ENCODE peak calls at places on chromosomes 11 and 22, in nine cellular contexts. F is Peyer's patch, T is vagina, B is ovary, A is prostate gland, H is A549, V is heart left ventricle, G is IMR-90, R is stomach. Y is an unnamed sample.

GRCh38 chr11:95575517-95575916 is 214.1 kb downstream of the FAM76B start:
- DNase-seq in H (no peak), R (no peak), G (no peak), V (no peak), A (no peak), T (no peak), B (no peak), F (no peak), Y (no peak)

GRCh38 chr11:132318421-132319157 is 948.2 kb downstream of the NTM start:
- DNase-seq in R (no peak), T (no peak), A (no peak), F (no peak), G (peak; percentile 76), V (no peak), B (no peak), H (no peak), Y (no peak)

GRCh38 chr11:44066732-44067131 is 662 bp downstream of the ACCS start:
- DNase-seq in H (no peak), F (peak; percentile 53), G (peak; percentile 69), T (peak; percentile 84), R (no peak), B (peak; percentile 36), V (no peak), A (peak; percentile 9), Y (peak; percentile 5)

GRCh38 chr11:82676483-82677094 is 57.1 kb downstream of the FAM181B start:
- DNase-seq in A (no peak), V (no peak), R (no peak), T (no peak), H (no peak), B (no peak), F (no peak), G (no peak), Y (no peak)

GRCh38 chr22:21775061-21775460 is 39.5 kb upstream of the YPEL1 start:
- DNase-seq in T (no peak), R (no peak), F (no peak), B (no peak), A (no peak), G (peak; percentile 61), V (no peak), H (no peak), Y (no peak)

GRCh38 chr11:70788247-70789022 is 390.1 kb downstream of the CTTN start:
- DNase-seq in V (no peak), T (no peak), G (peak; percentile 89), R (no peak), F (peak; percentile 41), A (no peak), H (peak; percentile 93), B (no peak), Y (no peak)

GRCh38 chr11:95505927-95506426 is 275.0 kb upstream of the SESN3 start:
- DNase-seq in H (no peak), F (no peak), A (no peak), V (no peak), T (no peak), B (no peak), G (peak; percentile 52), R (no peak), Y (no peak)

GRCh38 chr22:47515384-47516125 is 753.1 kb downstream of the TBC1D22A start:
- DNase-seq in F (no peak), B (no peak), A (no peak), H (no peak), R (no peak), T (no peak), V (no peak), G (no peak), Y (no peak)

GRCh38 chr11:116506446-116506845 is 266.3 kb downstream of the BUD13 start:
- DNase-seq in G (no peak), V (no peak), T (peak; percentile 49), B (no peak), A (no peak), R (no peak), H (no peak), F (no peak), Y (no peak)

GRCh38 chr22:30809086-30809485 is 114.4 kb downstream of the OSBP2 start:
- DNase-seq in H (no peak), A (no peak), F (no peak), V (no peak), T (no peak), R (no peak), B (no peak), G (peak; percentile 70), Y (no peak)

GRCh38 chr22:26550498-26551033 is 38.3 kb upstream of the TFIP11 start:
- DNase-seq in F (no peak), V (peak; percentile 69), B (no peak), R (no peak), A (no peak), G (peak; percentile 98), T (no peak), H (no peak), Y (peak; percentile 95)

GRCh38 chr11:75498556-75499255 is 27.0 kb downstream of the GDPD5 start:
- DNase-seq in B (no peak), F (no peak), G (peak; percentile 30), T (no peak), V (no peak), R (no peak), H (no peak), A (no peak), Y (no peak)

GRCh38 chr11:57484141-57484710 is 23.9 kb downstream of the RTN4RL2 start:
- DNase-seq in V (no peak), G (no peak), R (no peak), T (no peak), H (no peak), A (no peak), B (no peak), F (no peak), Y (no peak)

GRCh38 chr11:67354314-67355022 is 1.1 kb upstream of the POLD4 start:
- DNase-seq in F (peak; percentile 86), R (peak; percentile 68), V (peak; percentile 69), A (no peak), B (peak; percentile 75), H (peak; percentile 96), G (peak; percentile 98), T (peak; percentile 98), Y (peak; percentile 26)

GRCh38 chr11:122309262-122309925 is 193.4 kb upstream of the BLID start:
- DNase-seq in A (no peak), R (no peak), B (no peak), F (no peak), T (no peak), G (no peak), V (peak; percentile 35), H (no peak), Y (no peak)

GRCh38 chr11:74474316-74474715 is 7.0 kb upstream of the KCNE3 start:
- DNase-seq in V (no peak), F (no peak), R (no peak), T (no peak), B (peak; percentile 74), H (no peak), G (no peak), A (no peak), Y (peak; percentile 20)

GRCh38 chr11:8786933-8787332 is 104.3 kb downstream of the RPL27A start:
- DNase-seq in R (no peak), H (no peak), A (no peak), B (no peak), V (no peak), F (no peak), G (no peak), T (no peak), Y (no peak)

GRCh38 chr11:120858740-120859139 is 165.2 kb upstream of the TBCEL start:
- DNase-seq in R (no peak), V (no peak), G (peak; percentile 25), T (no peak), B (no peak), F (no peak), A (no peak), H (no peak), Y (no peak)

GRCh38 chr11:44600261-44600660 is 34.8 kb downstream of the CD82 start:
- DNase-seq in R (no peak), B (no peak), A (no peak), T (no peak), G (no peak), V (no peak), H (no peak), F (no peak), Y (no peak)

GRCh38 chr22:39083212-39084165 is 6.4 kb downstream of the APOBEC3G start:
- DNase-seq in V (no peak), B (no peak), R (no peak), H (no peak), G (no peak), F (no peak), T (no peak), A (no peak), Y (no peak)

GRCh38 chr11:16402654-16403447 is 46.5 kb upstream of the SOX6 start:
- DNase-seq in R (no peak), B (no peak), V (no peak), A (no peak), T (no peak), H (no peak), G (no peak), F (no peak), Y (no peak)

GRCh38 chr11:112783945-112784322 is 177.3 kb upstream of the NCAM1 start:
- DNase-seq in T (no peak), F (no peak), V (no peak), B (no peak), H (no peak), A (no peak), R (no peak), G (no peak), Y (no peak)

GRCh38 chr22:23501708-23502107 is 78.4 kb downstream of the IGLL1 start:
- DNase-seq in F (no peak), H (no peak), R (no peak), B (peak; percentile 18), T (no peak), V (no peak), A (no peak), G (no peak), Y (no peak)

GRCh38 chr11:1573847-1574255 is 1.8 kb upstream of the DUSP8 start:
- DNase-seq in T (no peak), B (no peak), A (peak; percentile 26), R (peak; percentile 87), F (no peak), G (no peak), H (no peak), V (no peak), Y (peak; percentile 87)
- H3K4me3 ChIP-seq in T (peak overlapping the region; percentile 42), B (peak overlapping the region; percentile 43), A (no peak overlapping the region), R (peak overlapping the region; percentile 60), F (peak overlapping the region; percentile 88), G (no peak overlapping the region), H (peak overlapping the region; percentile 74), V (peak overlapping the region; percentile 74), Y (peak overlapping the region; percentile 75)

GRCh38 chr11:86800076-86800955 is at the start of gene PRSS23:
- DNase-seq in B (peak; percentile 81), F (peak; percentile 81), R (peak; percentile 74), G (peak; percentile 44), A (peak; percentile 68), H (peak; percentile 70), V (peak; percentile 71), T (no peak), Y (peak; percentile 76)
- TF ChIP-seq POLR2A in B (no peak), F (no peak), R (no peak), G (peak; percentile 69), A (peak; percentile 82), H (peak; percentile 82), V (no peak), T (no peak), Y (peak; percentile 82)

GRCh38 chr11:37504925-37505324 is 906.9 kb upstream of the RAG2 start:
- DNase-seq in R (no peak), B (no peak), T (no peak), H (no peak), A (no peak), F (peak; percentile 46), V (no peak), G (peak; percentile 95), Y (no peak)
- H3K4me3 ChIP-seq in R (no peak overlapping the region), B (no peak overlapping the region), T (no peak overlapping the region), H (no peak overlapping the region), A (no peak overlapping the region), F (no peak overlapping the region), V (no peak overlapping the region), G (no peak overlapping the region), Y (no peak overlapping the region)

GRCh38 chr11:3378426-3379423 is at the start of gene ZNF195:
- DNase-seq in G (peak; percentile 90), F (peak; percentile 99), A (peak; percentile 98), R (peak; percentile 99), B (peak; percentile 96), T (peak; percentile 99), H (peak; percentile 99), V (peak; percentile 98), Y (peak; percentile 100)
- TF ChIP-seq POLR2A in G (peak; percentile 82), F (peak; percentile 79), A (peak; percentile 77), R (no peak), B (peak; percentile 47), T (no peak), H (peak; percentile 90), V (no peak), Y (peak; percentile 79)

Y was measured in thyroid gland.